ENCODE peak calls at places on chromosomes 16 and 17, in seven cellular contexts. C, K, R, W, V, E and U are unnamed samples.

GRCh38 chr16:28977703-28978641 is 3.4 kb downstream of the SPNS1 start:
- DNase-seq in C (no peak), K (no peak), R (no peak), W (no peak), V (no peak), E (peak), U (no peak)

GRCh38 chr17:18121201-18121600 is 12.6 kb downstream of the MYO15A start:
- DNase-seq in C (no peak), K (no peak), R (no peak), W (no peak), V (no peak), E (no peak), U (no peak)

GRCh38 chr17:57724038-57724728 is 20.9 kb downstream of the CCDC182 start:
- DNase-seq in C (no peak), K (no peak), R (no peak), W (no peak), V (no peak), E (peak), U (no peak)

GRCh38 chr16:69741951-69742904 is 12.5 kb downstream of the NOB1 start:
- DNase-seq in C (peak), K (no peak), R (no peak), W (peak), V (no peak), E (peak), U (peak)

GRCh38 chr17:33686171-33686570 is 393.1 kb upstream of the ASIC2 start:
- DNase-seq in C (no peak), K (no peak), R (no peak), W (no peak), V (peak), E (peak), U (no peak)

GRCh38 chr16:55053071-55053415 is 122.4 kb downstream of the IRX5 start:
- DNase-seq in C (no peak), K (no peak), R (no peak), W (no peak), V (no peak), E (no peak), U (no peak)

GRCh38 chr17:57519199-57519598 is 225.9 kb downstream of the CCDC182 start:
- DNase-seq in C (no peak), K (no peak), R (no peak), W (no peak), V (peak), E (peak), U (peak)

GRCh38 chr17:33261911-33262665 is 31.0 kb downstream of the ASIC2 start:
- DNase-seq in C (no peak), K (no peak), R (no peak), W (no peak), V (no peak), E (no peak), U (no peak)

GRCh38 chr16:72021043-72021442 is 12.5 kb downstream of the DHODH start:
- DNase-seq in C (no peak), K (no peak), R (no peak), W (no peak), V (no peak), E (no peak), U (no peak)

GRCh38 chr16:9042533-9042932 is 48.9 kb upstream of the HAPSTR1 start:
- DNase-seq in C (no peak), K (no peak), R (no peak), W (no peak), V (no peak), E (peak), U (no peak)

GRCh38 chr17:82648761-82649474 is 674 bp upstream of the WDR45B start:
- DNase-seq in C (peak), K (peak), R (no peak), W (peak), V (peak), E (peak), U (peak)

GRCh38 chr16:66728117-66728787 is 23.2 kb downstream of the DYNC1LI2 start:
- DNase-seq in C (no peak), K (no peak), R (peak), W (peak), V (no peak), E (peak), U (peak)

GRCh38 chr16:65725156-65725845 is 603.4 kb upstream of the CDH11 start:
- DNase-seq in C (no peak), K (no peak), R (no peak), W (no peak), V (no peak), E (no peak), U (no peak)

GRCh38 chr16:85704900-85705846 is 16.4 kb upstream of the GINS2 start:
- DNase-seq in C (no peak), K (no peak), R (no peak), W (no peak), V (no peak), E (no peak), U (no peak)

GRCh38 chr16:72932050-72932449 is 115.9 kb downstream of the ZFHX3 start:
- DNase-seq in C (no peak), K (no peak), R (no peak), W (no peak), V (no peak), E (no peak), U (no peak)

GRCh38 chr17:5011928-5012327 is 14.2 kb downstream of the KIF1C start:
- DNase-seq in C (no peak), K (peak), R (no peak), W (no peak), V (peak), E (no peak), U (no peak)

GRCh38 chr17:83189673-83190385 is 110.4 kb downstream of the METRNL start:
- DNase-seq in C (peak), K (no peak), R (no peak), W (no peak), V (no peak), E (no peak), U (peak)

GRCh38 chr16:86052926-86053325 is 154.0 kb downstream of the IRF8 start:
- DNase-seq in C (no peak), K (no peak), R (no peak), W (no peak), V (no peak), E (no peak), U (no peak)

GRCh38 chr17:17059301-17059890 is 17.1 kb downstream of the MPRIP start:
- DNase-seq in C (peak), K (peak), R (no peak), W (no peak), V (no peak), E (no peak), U (no peak)

GRCh38 chr16:70635356-70636016 is 10.9 kb upstream of the IL34 start:
- DNase-seq in C (peak), K (no peak), R (no peak), W (peak), V (peak), E (peak), U (peak)

GRCh38 chr17:79800325-79801155 is 3.7 kb upstream of the CBX8 start:
- DNase-seq in C (no peak), K (no peak), R (no peak), W (no peak), V (peak), E (peak), U (no peak)

GRCh38 chr17:69414408-69415274 is at the start of gene MAP2K6:
- DNase-seq in C (peak), K (peak), R (peak), W (peak), V (peak), E (peak), U (peak)

GRCh38 chr16:77591347-77591746 is 131.0 kb upstream of the NUDT7 start:
- DNase-seq in C (no peak), K (no peak), R (no peak), W (no peak), V (no peak), E (no peak), U (no peak)

GRCh38 chr17:58666858-58667267 is 25.0 kb downstream of the TEX14 start:
- DNase-seq in C (peak), K (peak), R (peak), W (peak), V (no peak), E (peak), U (peak)

GRCh38 chr17:72710834-72711233 is 381.7 kb downstream of the SLC39A11 start:
- DNase-seq in C (no peak), K (no peak), R (no peak), W (no peak), V (no peak), E (no peak), U (no peak)

GRCh38 chr17:56112086-56112485 is 41.2 kb upstream of the ANKFN1 start:
- DNase-seq in C (no peak), K (no peak), R (no peak), W (no peak), V (no peak), E (no peak), U (no peak)

GRCh38 chr16:66845791-66846221 is 1.6 kb downstream of the CA7 start:
- DNase-seq in C (no peak), K (no peak), R (no peak), W (no peak), V (peak), E (peak), U (no peak)

GRCh38 chr16:67393111-67393789 is at the start of gene TPPP3:
- DNase-seq in C (peak), K (peak), R (no peak), W (peak), V (no peak), E (peak), U (peak)

GRCh38 chr16:88744839-88745521 is 38.7 kb downstream of the CTU2 start:
- DNase-seq in C (no peak), K (no peak), R (no peak), W (peak), V (no peak), E (no peak), U (no peak)

GRCh38 chr17:19744922-19745757 is 3.0 kb downstream of the ALDH3A1 start:
- DNase-seq in C (peak), K (peak), R (no peak), W (peak), V (no peak), E (peak), U (peak)

GRCh38 chr16:70520612-70521297 is 2.6 kb downstream of the COG4 start:
- DNase-seq in C (no peak), K (no peak), R (no peak), W (no peak), V (peak), E (no peak), U (no peak)